ENCODE peak calls at places on chromosomes 1 and 21, in six cellular contexts. One of them, this sample, is unnamed.

GRCh38 chr1:113073457-113073950 is 506 bp downstream of the LRIG2 start:
- DNase-seq in cardiac muscle cell: peak; percentile 83
- DNase-seq in PC-3: peak; percentile 40
- DNase-seq in astrocyte: peak; percentile 50
- DNase-seq in mammary epithelial cell: no peak
- DNase-seq in brain microvascular endothelial cell: peak; percentile 51
- DNase-seq in this sample: no peak

GRCh38 chr21:44752701-44753235 is 41.4 kb upstream of the TSPEAR start:
- DNase-seq in cardiac muscle cell: no peak
- DNase-seq in PC-3: peak; percentile 98
- DNase-seq in astrocyte: no peak
- DNase-seq in mammary epithelial cell: peak; percentile 95
- DNase-seq in brain microvascular endothelial cell: no peak
- DNase-seq in this sample: no peak

GRCh38 chr1:65792671-65793358 is at the start of gene PDE4B:
- DNase-seq in cardiac muscle cell: peak; percentile 63
- DNase-seq in PC-3: no peak
- DNase-seq in astrocyte: peak; percentile 21
- DNase-seq in mammary epithelial cell: no peak
- DNase-seq in brain microvascular endothelial cell: peak; percentile 3
- DNase-seq in this sample: peak; percentile 49

GRCh38 chr1:79966438-79966837 is 959.9 kb upstream of the ADGRL4 start:
- DNase-seq in cardiac muscle cell: no peak
- DNase-seq in PC-3: peak; percentile 60
- DNase-seq in astrocyte: no peak
- DNase-seq in mammary epithelial cell: no peak
- DNase-seq in brain microvascular endothelial cell: no peak
- DNase-seq in this sample: no peak

GRCh38 chr1:221284028-221284427 is 404.8 kb downstream of the HLX start:
- DNase-seq in cardiac muscle cell: peak; percentile 34
- DNase-seq in PC-3: peak; percentile 74
- DNase-seq in astrocyte: peak; percentile 93
- DNase-seq in mammary epithelial cell: peak; percentile 69
- DNase-seq in brain microvascular endothelial cell: no peak
- DNase-seq in this sample: no peak

GRCh38 chr1:151680812-151681211 is 35.8 kb downstream of the CELF3 start:
- DNase-seq in cardiac muscle cell: no peak
- DNase-seq in PC-3: peak; percentile 96
- DNase-seq in astrocyte: peak; percentile 92
- DNase-seq in mammary epithelial cell: peak; percentile 78
- DNase-seq in brain microvascular endothelial cell: peak; percentile 78
- DNase-seq in this sample: no peak

GRCh38 chr1:59180715-59181114 is 116.2 kb upstream of the FGGY start:
- DNase-seq in cardiac muscle cell: no peak
- DNase-seq in PC-3: no peak
- DNase-seq in astrocyte: no peak
- DNase-seq in mammary epithelial cell: no peak
- DNase-seq in brain microvascular endothelial cell: no peak
- DNase-seq in this sample: no peak

GRCh38 chr1:207787776-207788175 is 35.9 kb downstream of the CD46 start:
- DNase-seq in cardiac muscle cell: no peak
- DNase-seq in PC-3: peak; percentile 68
- DNase-seq in astrocyte: peak; percentile 19
- DNase-seq in mammary epithelial cell: peak; percentile 53
- DNase-seq in brain microvascular endothelial cell: peak; percentile 30
- DNase-seq in this sample: no peak

GRCh38 chr21:34008618-34009017 is 64.8 kb upstream of the MRPS6 start:
- DNase-seq in cardiac muscle cell: no peak
- DNase-seq in PC-3: no peak
- DNase-seq in astrocyte: peak; percentile 86
- DNase-seq in mammary epithelial cell: no peak
- DNase-seq in brain microvascular endothelial cell: no peak
- DNase-seq in this sample: no peak

DNA sequence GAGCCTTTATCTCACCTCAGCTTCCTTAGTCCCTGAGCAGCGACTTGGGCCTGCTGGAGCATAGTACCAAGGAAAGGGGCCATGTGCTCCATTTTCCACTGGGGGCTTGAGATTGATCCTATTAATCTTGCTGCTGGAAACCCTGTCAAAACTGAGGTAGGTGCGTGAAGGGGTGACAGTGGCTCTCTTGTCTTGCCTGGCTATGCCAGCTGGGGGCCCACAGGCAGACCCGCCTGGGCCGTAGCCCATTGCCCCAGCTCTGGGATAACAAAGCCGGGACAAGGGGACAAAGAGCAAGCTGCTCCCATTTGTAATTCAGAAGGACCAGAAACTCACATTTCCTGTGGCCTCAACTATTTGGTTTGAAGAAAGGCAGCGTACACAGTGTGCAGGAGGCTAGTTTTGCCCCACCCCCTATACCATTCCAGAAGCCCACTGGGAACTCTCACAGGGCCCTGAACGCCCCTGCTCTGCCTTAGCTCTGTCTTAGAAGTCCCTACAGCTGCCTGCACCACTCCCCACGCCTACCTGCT is 10.2 kb upstream of the CELSR2 start:
- DNase-seq in cardiac muscle cell: no peak
- DNase-seq in PC-3: no peak
- DNase-seq in astrocyte: no peak
- DNase-seq in mammary epithelial cell: no peak
- DNase-seq in brain microvascular endothelial cell: no peak
- DNase-seq in this sample: no peak
- H3K27ac ChIP-seq in cardiac muscle cell: no peak overlapping the region
- H3K27ac ChIP-seq in PC-3: no peak overlapping the region
- H3K27ac ChIP-seq in astrocyte: no peak overlapping the region
- H3K27ac ChIP-seq in mammary epithelial cell: peak overlapping the region; percentile 95
- H3K27ac ChIP-seq in brain microvascular endothelial cell: no peak overlapping the region
- H3K27ac ChIP-seq in this sample: peak overlapping the region; percentile 16

GRCh38 chr1:93592636-93592949 is 89.0 kb downstream of the BCAR3 start:
- DNase-seq in cardiac muscle cell: no peak
- DNase-seq in PC-3: no peak
- DNase-seq in astrocyte: no peak
- DNase-seq in mammary epithelial cell: no peak
- DNase-seq in brain microvascular endothelial cell: no peak
- DNase-seq in this sample: no peak
- H3K4me3 ChIP-seq in cardiac muscle cell: no peak overlapping the region
- H3K4me3 ChIP-seq in PC-3: no peak overlapping the region
- H3K4me3 ChIP-seq in astrocyte: no peak overlapping the region
- H3K4me3 ChIP-seq in mammary epithelial cell: no peak overlapping the region
- H3K4me3 ChIP-seq in brain microvascular endothelial cell: no peak overlapping the region
- H3K4me3 ChIP-seq in this sample: no peak overlapping the region

GRCh38 chr1:30844631-30845030 is 63.9 kb downstream of the SDC3 start:
- DNase-seq in cardiac muscle cell: no peak
- DNase-seq in PC-3: no peak
- DNase-seq in astrocyte: no peak
- DNase-seq in mammary epithelial cell: no peak
- DNase-seq in brain microvascular endothelial cell: no peak
- DNase-seq in this sample: no peak
- H3K27me3 ChIP-seq in cardiac muscle cell: no peaks in the 10 kb centered on the region
- H3K27me3 ChIP-seq in PC-3: peaks cover 30% of the 10 kb centered on the region
- H3K27me3 ChIP-seq in astrocyte: peaks cover 16% of the 10 kb centered on the region
- H3K27me3 ChIP-seq in mammary epithelial cell: no peaks in the 10 kb centered on the region
- H3K27me3 ChIP-seq in brain microvascular endothelial cell: no peaks in the 10 kb centered on the region
- H3K27me3 ChIP-seq in this sample: no peaks in the 10 kb centered on the region

GRCh38 chr1:229452956-229453801 is 19.3 kb upstream of the ACTA1 start:
- DNase-seq in cardiac muscle cell: no peak
- DNase-seq in PC-3: peak; percentile 52
- DNase-seq in astrocyte: no peak
- DNase-seq in mammary epithelial cell: no peak
- DNase-seq in brain microvascular endothelial cell: no peak
- DNase-seq in this sample: no peak
- H3K27ac ChIP-seq in cardiac muscle cell: no peak overlapping the region
- H3K27ac ChIP-seq in PC-3: no peak overlapping the region
- H3K27ac ChIP-seq in astrocyte: no peak overlapping the region
- H3K27ac ChIP-seq in mammary epithelial cell: no peak overlapping the region
- H3K27ac ChIP-seq in brain microvascular endothelial cell: no peak overlapping the region
- H3K27ac ChIP-seq in this sample: no peak overlapping the region

GRCh38 chr1:176193663-176194062 is 13.4 kb downstream of the COP1 start:
- DNase-seq in cardiac muscle cell: no peak
- DNase-seq in PC-3: no peak
- DNase-seq in astrocyte: no peak
- DNase-seq in mammary epithelial cell: no peak
- DNase-seq in brain microvascular endothelial cell: no peak
- DNase-seq in this sample: no peak
- H3K4me3 ChIP-seq in cardiac muscle cell: no peak overlapping the region
- H3K4me3 ChIP-seq in PC-3: no peak overlapping the region
- H3K4me3 ChIP-seq in astrocyte: no peak overlapping the region
- H3K4me3 ChIP-seq in mammary epithelial cell: no peak overlapping the region
- H3K4me3 ChIP-seq in brain microvascular endothelial cell: no peak overlapping the region
- H3K4me3 ChIP-seq in this sample: no peak overlapping the region

This sample was measured in dorsolateral prefrontal cortex.